ENCODE peak calls at places on chromosomes 3 and 15, in ten cellular contexts. S is fibroblast of mammary gland, Z is endothelial cell, I is epithelial cell of esophagus, V is neural crest cell, U is adrenal gland, O is fibroblast of pulmonary artery, H is nephron progenitor cell, X is left lung, M is IMR-90. F is an unnamed sample.

GRCh38 chr3:59726279-59726678 is 676.5 kb upstream of the CFAP20DC start:
- DNase-seq in S (no peak), Z (no peak), I (peak), V (no peak), U (no peak), O (no peak), H (no peak), X (no peak), M (no peak), F (peak)

GRCh38 chr3:79661866-79662265 is 105.9 kb downstream of the ROBO1 start:
- DNase-seq in S (no peak), Z (no peak), I (no peak), V (no peak), U (no peak), O (no peak), H (no peak), X (no peak), M (no peak), F (no peak)

GRCh38 chr3:177810162-177810623 is 612.9 kb upstream of the TBL1XR1 start:
- DNase-seq in S (peak), Z (no peak), I (peak), V (no peak), U (no peak), O (peak), H (no peak), X (no peak), M (peak), F (peak)

GRCh38 chr15:31325432-31325975 is 1.1 kb upstream of the KLF13 start:
- DNase-seq in S (no peak), Z (peak), I (peak), V (peak), U (peak), O (no peak), H (peak), X (peak), M (peak), F (no peak)

GRCh38 chr3:78736863-78737262 is 1030.9 kb downstream of the ROBO1 start:
- DNase-seq in S (peak), Z (no peak), I (peak), V (no peak), U (no peak), O (no peak), H (no peak), X (no peak), M (peak), F (peak)

GRCh38 chr3:12121466-12121865 is 37.2 kb downstream of the TIMP4 start:
- DNase-seq in S (no peak), Z (no peak), I (no peak), V (no peak), U (no peak), O (no peak), H (no peak), X (no peak), M (no peak), F (no peak)

GRCh38 chr15:73699249-73700040 is 15.3 kb downstream of the CD276 start:
- DNase-seq in S (no peak), Z (no peak), I (no peak), V (no peak), U (no peak), O (no peak), H (no peak), X (no peak), M (no peak), F (no peak)

GRCh38 chr3:184315871-184316661 is 1.7 kb downstream of the EIF4G1 start:
- DNase-seq in S (no peak), Z (no peak), I (no peak), V (no peak), U (no peak), O (peak), H (no peak), X (no peak), M (peak), F (no peak)

GRCh38 chr3:90010341-90010740 is 902.9 kb downstream of the EPHA3 start:
- DNase-seq in S (peak), Z (no peak), I (peak), V (no peak), U (no peak), O (peak), H (no peak), X (no peak), M (peak), F (peak)

GRCh38 chr15:101025116-101025885 is 106.1 kb downstream of the LRRK1 start:
- DNase-seq in S (no peak), Z (no peak), I (no peak), V (no peak), U (peak), O (no peak), H (no peak), X (no peak), M (no peak), F (no peak)

GRCh38 chr3:13815088-13815683 is 64.7 kb downstream of the WNT7A start:
- DNase-seq in S (no peak), Z (no peak), I (no peak), V (no peak), U (no peak), O (no peak), H (no peak), X (no peak), M (no peak), F (no peak)

GRCh38 chr3:129356756-129357425 is 71.5 kb downstream of the EFCAB12 start:
- DNase-seq in S (no peak), Z (no peak), I (no peak), V (no peak), U (no peak), O (no peak), H (no peak), X (no peak), M (no peak), F (no peak)

GRCh38 chr15:57743424-57743823 is 36.9 kb downstream of the POLR2M start:
- DNase-seq in S (peak), Z (no peak), I (peak), V (no peak), U (no peak), O (no peak), H (no peak), X (no peak), M (no peak), F (peak)

GRCh38 chr3:11719406-11720219 is 75.9 kb upstream of the VGLL4 start:
- DNase-seq in S (no peak), Z (peak), I (peak), V (peak), U (peak), O (peak), H (peak), X (peak), M (peak), F (peak)

GRCh38 chr15:29939404-29939803 is 117.1 kb upstream of the TJP1 start:
- DNase-seq in S (peak), Z (no peak), I (peak), V (no peak), U (no peak), O (peak), H (no peak), X (no peak), M (peak), F (peak)

GRCh38 chr3:103803787-103804186 is 1369.0 kb downstream of the ZPLD1 start:
- DNase-seq in S (no peak), Z (no peak), I (no peak), V (no peak), U (no peak), O (no peak), H (no peak), X (no peak), M (no peak), F (no peak)

GRCh38 chr3:101495552-101495951 is 17.5 kb downstream of the SENP7 start:
- DNase-seq in S (no peak), Z (no peak), I (peak), V (no peak), U (no peak), O (no peak), H (no peak), X (no peak), M (no peak), F (no peak)
- TF ChIP-seq CTCF in S (peak), Z (no peak), I (peak), V (no peak), U (no peak), O (peak), H (no peak), X (no peak), M (no peak), F (no peak)

GRCh38 chr3:4341336-4341675 is 38.1 kb downstream of the SETMAR start:
- DNase-seq in S (no peak), Z (no peak), I (no peak), V (no peak), U (no peak), O (no peak), H (no peak), X (no peak), M (no peak), F (no peak)

GRCh38 chr3:4340411-4341335 is 37.5 kb downstream of the SETMAR start:
- DNase-seq in S (no peak), Z (no peak), I (no peak), V (no peak), U (no peak), O (peak), H (no peak), X (no peak), M (no peak), F (no peak)

GRCh38 chr3:4340077-4340410 is 36.9 kb downstream of the SETMAR start:
- DNase-seq in S (no peak), Z (no peak), I (no peak), V (no peak), U (no peak), O (no peak), H (no peak), X (no peak), M (no peak), F (no peak)

GRCh38 chr3:4337147-4337546 is 34.0 kb downstream of the SETMAR start:
- DNase-seq in S (no peak), Z (no peak), I (no peak), V (no peak), U (no peak), O (no peak), H (no peak), X (no peak), M (no peak), F (no peak)

DNA sequence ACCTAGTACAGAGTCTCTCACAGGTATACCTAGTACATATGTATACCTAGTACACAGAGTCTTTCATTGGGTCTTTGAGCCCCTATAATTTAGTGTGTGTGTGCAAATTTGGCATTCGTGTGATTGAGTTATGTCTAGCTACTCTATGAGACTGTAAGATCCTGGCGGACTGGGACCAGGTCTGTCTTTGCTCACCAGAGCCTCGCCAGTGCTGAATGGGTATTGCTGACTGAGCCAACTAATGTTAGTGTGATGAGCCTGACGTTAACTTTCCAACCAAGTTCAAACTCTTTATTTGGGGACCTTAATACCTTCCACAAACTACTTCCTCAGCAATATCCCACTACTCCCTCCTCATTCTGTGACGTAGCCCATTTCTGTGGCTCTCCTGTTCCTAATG is 35.6 kb downstream of the SETMAR start:
- DNase-seq in S (no peak), Z (no peak), I (no peak), V (no peak), U (no peak), O (no peak), H (no peak), X (no peak), M (no peak), F (no peak)
- TF ChIP-seq CTCF in S (no peak), Z (no peak), I (no peak), V (no peak), U (no peak), O (no peak), H (no peak), X (no peak), M (no peak), F (no peak)

DNA sequence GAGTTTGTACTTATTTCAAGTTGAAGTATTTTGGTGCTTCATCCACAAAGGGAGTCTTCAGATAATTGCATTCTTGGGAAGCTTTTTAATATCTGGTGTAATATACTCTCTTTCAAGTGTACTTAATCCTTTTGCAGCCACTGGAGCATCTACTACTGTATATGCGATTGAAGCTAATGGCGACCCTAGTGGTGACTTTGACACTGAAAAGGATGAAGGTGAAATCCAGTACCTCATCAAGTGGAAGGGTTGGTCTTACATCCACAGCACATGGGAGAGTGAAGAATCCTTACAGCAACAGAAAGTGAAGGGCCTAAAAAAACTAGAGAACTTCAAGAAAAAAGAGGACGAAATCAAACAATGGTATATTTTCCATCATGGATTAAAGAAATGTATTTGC is 42.6 kb downstream of the CHD2 start:
- DNase-seq in S (no peak), Z (no peak), I (no peak), V (no peak), U (no peak), O (no peak), H (no peak), X (no peak), M (no peak), F (no peak)
- TF ChIP-seq CTCF in S (no peak), Z (no peak), I (peak), V (no peak), U (no peak), O (peak), H (no peak), X (no peak), M (no peak), F (no peak)

DNA sequence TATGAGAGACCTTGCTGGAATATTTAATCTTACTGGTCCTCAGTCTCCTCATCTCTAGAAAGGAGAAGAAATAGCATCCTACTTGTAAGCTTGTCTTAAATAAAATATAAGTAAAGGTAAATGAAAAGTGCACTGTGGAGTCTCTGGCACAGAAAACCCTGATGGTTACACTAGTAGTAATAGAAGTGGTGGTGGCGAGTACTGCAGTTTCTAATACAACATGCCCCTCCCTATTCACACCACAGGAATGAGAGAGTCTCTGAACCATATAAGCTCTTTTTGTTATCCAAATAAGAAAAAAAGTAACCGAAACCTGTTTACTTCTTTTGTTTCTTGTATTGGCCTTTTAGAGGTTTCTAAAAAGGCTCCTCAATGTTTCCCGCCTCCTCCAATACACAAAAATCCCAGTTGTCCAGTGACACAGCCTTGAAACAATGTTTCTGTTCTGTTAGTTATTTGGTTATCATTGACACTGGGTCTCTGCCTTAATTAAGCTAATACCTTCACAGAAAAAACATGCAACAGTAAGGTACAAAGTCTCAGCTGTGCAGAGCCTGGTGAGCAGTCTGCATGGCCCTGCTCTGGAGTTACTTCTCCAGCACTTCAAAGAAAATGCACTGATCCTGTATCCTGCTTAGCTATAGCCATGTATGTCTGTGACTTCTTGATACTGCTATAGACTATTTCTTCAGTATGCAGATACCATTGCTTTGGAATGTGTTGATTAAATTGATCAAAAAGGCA is 315.7 kb upstream of the IL12A start:
- DNase-seq in S (peak), Z (no peak), I (peak), V (no peak), U (no peak), O (no peak), H (no peak), X (no peak), M (no peak), F (no peak)
- TF ChIP-seq CTCF in S (peak), Z (peak), I (no peak), V (peak), U (no peak), O (no peak), H (no peak), X (no peak), M (no peak), F (no peak)

GRCh38 chr15:37100109-37100873 is at the start of gene MEIS2:
- DNase-seq in S (peak), Z (peak), I (peak), V (peak), U (peak), O (peak), H (peak), X (peak), M (peak), F (peak)
- TF ChIP-seq CTCF in S (no peak), Z (no peak), I (no peak), V (no peak), U (no peak), O (no peak), H (no peak), X (no peak), M (no peak), F (no peak)